ENCODE peak calls at places on chromosomes 12 and 14, in seven cellular contexts. One of them, this sample, is unnamed.

GRCh38 chr14:92459479-92460421 is 53.8 kb upstream of the RIN3 start:
- DNase-seq in upper lobe of left lung: no peak
- DNase-seq in AG09309: no peak
- DNase-seq in pancreas: no peak
- DNase-seq in fibroblast of pulmonary artery: peak
- DNase-seq in prostate gland: no peak
- DNase-seq in left ventricle myocardium inferior: peak
- DNase-seq in this sample: no peak

GRCh38 chr12:33182485-33182884 is 257.1 kb downstream of the SYT10 start:
- DNase-seq in upper lobe of left lung: no peak
- DNase-seq in AG09309: no peak
- DNase-seq in pancreas: no peak
- DNase-seq in fibroblast of pulmonary artery: no peak
- DNase-seq in prostate gland: no peak
- DNase-seq in left ventricle myocardium inferior: no peak
- DNase-seq in this sample: no peak

GRCh38 chr12:29158364-29158763 is 9.3 kb downstream of the FAR2 start:
- DNase-seq in upper lobe of left lung: no peak
- DNase-seq in AG09309: no peak
- DNase-seq in pancreas: no peak
- DNase-seq in fibroblast of pulmonary artery: no peak
- DNase-seq in prostate gland: no peak
- DNase-seq in left ventricle myocardium inferior: no peak
- DNase-seq in this sample: no peak

GRCh38 chr12:12723681-12724420 is 6.7 kb downstream of the CDKN1B start:
- DNase-seq in upper lobe of left lung: peak
- DNase-seq in AG09309: no peak
- DNase-seq in pancreas: peak
- DNase-seq in fibroblast of pulmonary artery: no peak
- DNase-seq in prostate gland: no peak
- DNase-seq in left ventricle myocardium inferior: peak
- DNase-seq in this sample: peak

GRCh38 chr14:95519699-95520098 is 3.2 kb upstream of the SYNE3 start:
- DNase-seq in upper lobe of left lung: no peak
- DNase-seq in AG09309: peak
- DNase-seq in pancreas: no peak
- DNase-seq in fibroblast of pulmonary artery: peak
- DNase-seq in prostate gland: no peak
- DNase-seq in left ventricle myocardium inferior: peak
- DNase-seq in this sample: peak

GRCh38 chr12:12503384-12504078 is 59.1 kb downstream of the DUSP16 start:
- DNase-seq in upper lobe of left lung: no peak
- DNase-seq in AG09309: no peak
- DNase-seq in pancreas: no peak
- DNase-seq in fibroblast of pulmonary artery: no peak
- DNase-seq in prostate gland: no peak
- DNase-seq in left ventricle myocardium inferior: no peak
- DNase-seq in this sample: no peak

GRCh38 chr12:30694971-30695326 is 720 bp downstream of the IPO8 start:
- DNase-seq in upper lobe of left lung: no peak
- DNase-seq in AG09309: no peak
- DNase-seq in pancreas: peak
- DNase-seq in fibroblast of pulmonary artery: peak
- DNase-seq in prostate gland: peak
- DNase-seq in left ventricle myocardium inferior: no peak
- DNase-seq in this sample: peak

GRCh38 chr14:91252901-91253794 is 8.6 kb upstream of the GPR68 start:
- DNase-seq in upper lobe of left lung: peak
- DNase-seq in AG09309: no peak
- DNase-seq in pancreas: no peak
- DNase-seq in fibroblast of pulmonary artery: no peak
- DNase-seq in prostate gland: peak
- DNase-seq in left ventricle myocardium inferior: peak
- DNase-seq in this sample: no peak

GRCh38 chr12:122395319-122395718 is 27.1 kb downstream of the CLIP1 start:
- DNase-seq in upper lobe of left lung: no peak
- DNase-seq in AG09309: peak
- DNase-seq in pancreas: no peak
- DNase-seq in fibroblast of pulmonary artery: peak
- DNase-seq in prostate gland: no peak
- DNase-seq in left ventricle myocardium inferior: no peak
- DNase-seq in this sample: peak

GRCh38 chr14:104353921-104354701 is 215.7 kb downstream of the KIF26A start:
- DNase-seq in upper lobe of left lung: peak
- DNase-seq in AG09309: no peak
- DNase-seq in pancreas: no peak
- DNase-seq in fibroblast of pulmonary artery: no peak
- DNase-seq in prostate gland: no peak
- DNase-seq in left ventricle myocardium inferior: no peak
- DNase-seq in this sample: no peak

GRCh38 chr12:104655059-104655609 is 198.4 kb downstream of the CHST11 start:
- DNase-seq in upper lobe of left lung: peak
- DNase-seq in AG09309: no peak
- DNase-seq in pancreas: no peak
- DNase-seq in fibroblast of pulmonary artery: no peak
- DNase-seq in prostate gland: no peak
- DNase-seq in left ventricle myocardium inferior: no peak
- DNase-seq in this sample: no peak

GRCh38 chr12:64497484-64497883 is 45.6 kb downstream of the TBK1 start:
- DNase-seq in upper lobe of left lung: no peak
- DNase-seq in AG09309: no peak
- DNase-seq in pancreas: no peak
- DNase-seq in fibroblast of pulmonary artery: no peak
- DNase-seq in prostate gland: no peak
- DNase-seq in left ventricle myocardium inferior: no peak
- DNase-seq in this sample: no peak

GRCh38 chr12:46402861-46403731 is 30.5 kb upstream of the SLC38A2 start:
- DNase-seq in upper lobe of left lung: no peak
- DNase-seq in AG09309: no peak
- DNase-seq in pancreas: no peak
- DNase-seq in fibroblast of pulmonary artery: no peak
- DNase-seq in prostate gland: no peak
- DNase-seq in left ventricle myocardium inferior: no peak
- DNase-seq in this sample: peak

GRCh38 chr12:52378091-52378490 is 7.4 kb downstream of the KRT84 start:
- DNase-seq in upper lobe of left lung: peak
- DNase-seq in AG09309: no peak
- DNase-seq in pancreas: no peak
- DNase-seq in fibroblast of pulmonary artery: no peak
- DNase-seq in prostate gland: no peak
- DNase-seq in left ventricle myocardium inferior: no peak
- DNase-seq in this sample: no peak

GRCh38 chr12:102959391-102959790 is 1.9 kb downstream of the ASCL1 start:
- DNase-seq in upper lobe of left lung: no peak
- DNase-seq in AG09309: no peak
- DNase-seq in pancreas: no peak
- DNase-seq in fibroblast of pulmonary artery: no peak
- DNase-seq in prostate gland: no peak
- DNase-seq in left ventricle myocardium inferior: no peak
- DNase-seq in this sample: no peak

GRCh38 chr12:105205322-105206048 is 30.5 kb downstream of the APPL2 start:
- DNase-seq in upper lobe of left lung: no peak
- DNase-seq in AG09309: no peak
- DNase-seq in pancreas: peak
- DNase-seq in fibroblast of pulmonary artery: no peak
- DNase-seq in prostate gland: peak
- DNase-seq in left ventricle myocardium inferior: no peak
- DNase-seq in this sample: no peak

GRCh38 chr12:16437281-16437816 is 89.9 kb downstream of the MGST1 start:
- DNase-seq in upper lobe of left lung: no peak
- DNase-seq in AG09309: no peak
- DNase-seq in pancreas: no peak
- DNase-seq in fibroblast of pulmonary artery: no peak
- DNase-seq in prostate gland: no peak
- DNase-seq in left ventricle myocardium inferior: no peak
- DNase-seq in this sample: no peak

GRCh38 chr12:108854055-108854452 is 3.3 kb downstream of the SSH1 start:
- DNase-seq in upper lobe of left lung: no peak
- DNase-seq in AG09309: peak
- DNase-seq in pancreas: peak
- DNase-seq in fibroblast of pulmonary artery: peak
- DNase-seq in prostate gland: no peak
- DNase-seq in left ventricle myocardium inferior: no peak
- DNase-seq in this sample: peak
- TF ChIP-seq CTCF in upper lobe of left lung: peak
- TF ChIP-seq CTCF in AG09309: peak
- TF ChIP-seq CTCF in pancreas: no peak
- TF ChIP-seq CTCF in fibroblast of pulmonary artery: peak
- TF ChIP-seq CTCF in prostate gland: peak
- TF ChIP-seq CTCF in left ventricle myocardium inferior: peak
- TF ChIP-seq CTCF in this sample: peak

DNA sequence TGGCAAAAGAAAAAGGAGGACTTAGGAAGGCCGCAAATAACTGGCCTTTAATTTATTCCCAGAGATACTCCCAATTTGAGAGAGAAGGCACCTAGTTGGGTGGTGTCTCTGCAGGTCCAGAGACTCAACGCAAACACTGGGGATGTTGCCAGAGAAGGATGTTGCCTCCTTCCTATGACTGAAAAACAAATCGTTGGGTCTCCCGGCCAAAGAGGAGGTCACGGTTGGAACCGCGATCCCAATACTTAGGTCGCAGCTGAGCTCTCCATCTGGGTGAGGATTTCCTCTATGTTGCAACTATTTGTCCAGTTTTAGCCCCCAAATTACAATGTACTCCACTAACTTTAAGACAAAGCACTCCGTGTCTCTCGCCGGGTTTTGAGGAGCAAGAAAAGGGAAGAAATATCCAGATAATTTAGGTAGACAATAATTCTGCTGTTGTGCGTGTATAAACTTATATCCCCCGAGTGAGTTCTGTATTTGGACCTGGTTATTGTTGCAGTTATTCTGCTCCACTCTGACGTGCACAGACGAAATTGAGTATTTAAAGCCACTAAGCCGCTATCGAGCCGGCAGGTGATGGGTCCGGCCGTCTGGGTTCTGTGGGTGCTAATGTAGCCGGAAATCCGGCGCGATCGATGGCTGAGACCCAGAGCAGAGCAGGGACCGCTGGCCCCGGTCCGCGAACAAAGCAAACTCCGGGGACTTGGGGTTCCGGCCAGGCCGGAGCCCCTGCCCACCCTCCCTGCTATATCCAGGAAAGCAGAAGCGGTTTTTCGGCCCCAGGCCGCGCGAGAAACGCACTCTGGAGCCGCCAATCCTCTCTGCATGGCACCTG is 5.7 kb downstream of the HOXC12 start:
- DNase-seq in upper lobe of left lung: no peak
- DNase-seq in AG09309: no peak
- DNase-seq in pancreas: no peak
- DNase-seq in fibroblast of pulmonary artery: no peak
- DNase-seq in prostate gland: no peak
- DNase-seq in left ventricle myocardium inferior: no peak
- DNase-seq in this sample: no peak
- H3K4me3 ChIP-seq in upper lobe of left lung: no peak
- H3K4me3 ChIP-seq in AG09309: no peak
- H3K4me3 ChIP-seq in pancreas: no peak
- H3K4me3 ChIP-seq in fibroblast of pulmonary artery: no peak
- H3K4me3 ChIP-seq in prostate gland: no peak
- H3K4me3 ChIP-seq in left ventricle myocardium inferior: no peak
- H3K4me3 ChIP-seq in this sample: no peak

DNA sequence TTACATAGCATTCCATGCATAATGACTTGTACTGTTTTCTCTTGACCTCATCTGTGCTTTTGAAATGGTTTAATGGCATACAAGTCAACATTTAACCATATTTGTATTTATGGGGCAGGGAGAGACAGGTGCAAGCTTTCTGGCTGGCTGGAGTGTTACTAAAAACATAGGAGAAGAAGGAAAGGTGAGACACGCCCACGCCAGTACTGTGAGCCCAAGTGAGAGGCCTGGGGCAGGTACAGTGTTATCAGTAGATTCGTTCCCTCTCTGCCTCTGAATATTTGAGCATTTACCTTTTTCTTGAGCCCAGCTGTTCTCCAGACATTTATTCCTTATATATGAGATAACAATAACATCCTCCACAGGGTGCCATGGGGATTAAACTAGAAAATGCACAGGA is 34.7 kb upstream of the TUBA1C start:
- DNase-seq in upper lobe of left lung: no peak
- DNase-seq in AG09309: no peak
- DNase-seq in pancreas: no peak
- DNase-seq in fibroblast of pulmonary artery: no peak
- DNase-seq in prostate gland: no peak
- DNase-seq in left ventricle myocardium inferior: no peak
- DNase-seq in this sample: no peak
- TF ChIP-seq CTCF in upper lobe of left lung: no peak
- TF ChIP-seq CTCF in AG09309: no peak
- TF ChIP-seq CTCF in pancreas: no peak
- TF ChIP-seq CTCF in fibroblast of pulmonary artery: no peak
- TF ChIP-seq CTCF in prostate gland: no peak
- TF ChIP-seq CTCF in left ventricle myocardium inferior: no peak
- TF ChIP-seq CTCF in this sample: no peak

GRCh38 chr12:106586535-106586802 is 3.7 kb downstream of the RFX4 start:
- DNase-seq in upper lobe of left lung: no peak
- DNase-seq in AG09309: no peak
- DNase-seq in pancreas: no peak
- DNase-seq in fibroblast of pulmonary artery: no peak
- DNase-seq in prostate gland: no peak
- DNase-seq in left ventricle myocardium inferior: no peak
- DNase-seq in this sample: no peak

GRCh38 chr12:106585237-106585834 is 2.5 kb downstream of the RFX4 start:
- DNase-seq in upper lobe of left lung: no peak
- DNase-seq in AG09309: no peak
- DNase-seq in pancreas: no peak
- DNase-seq in fibroblast of pulmonary artery: no peak
- DNase-seq in prostate gland: no peak
- DNase-seq in left ventricle myocardium inferior: no peak
- DNase-seq in this sample: no peak

GRCh38 chr12:106585862-106586534 is 3.2 kb downstream of the RFX4 start:
- DNase-seq in upper lobe of left lung: peak
- DNase-seq in AG09309: no peak
- DNase-seq in pancreas: no peak
- DNase-seq in fibroblast of pulmonary artery: no peak
- DNase-seq in prostate gland: no peak
- DNase-seq in left ventricle myocardium inferior: no peak
- DNase-seq in this sample: no peak

GRCh38 chr12:106588771-106589170 is 6.0 kb downstream of the RFX4 start:
- DNase-seq in upper lobe of left lung: no peak
- DNase-seq in AG09309: no peak
- DNase-seq in pancreas: no peak
- DNase-seq in fibroblast of pulmonary artery: no peak
- DNase-seq in prostate gland: no peak
- DNase-seq in left ventricle myocardium inferior: no peak
- DNase-seq in this sample: no peak

GRCh38 chr12:106586803-106587684 is 4.2 kb downstream of the RFX4 start:
- DNase-seq in upper lobe of left lung: peak
- DNase-seq in AG09309: no peak
- DNase-seq in pancreas: no peak
- DNase-seq in fibroblast of pulmonary artery: no peak
- DNase-seq in prostate gland: no peak
- DNase-seq in left ventricle myocardium inferior: no peak
- DNase-seq in this sample: no peak
- H3K4me3 ChIP-seq in upper lobe of left lung: no peak
- H3K4me3 ChIP-seq in AG09309: no peak
- H3K4me3 ChIP-seq in pancreas: peak
- H3K4me3 ChIP-seq in fibroblast of pulmonary artery: no peak
- H3K4me3 ChIP-seq in prostate gland: no peak
- H3K4me3 ChIP-seq in left ventricle myocardium inferior: peak
- H3K4me3 ChIP-seq in this sample: no peak

This sample was measured in choroid plexus epithelial cell.